ENCODE peak calls at places on chromosomes 2 and 18, in five cellular contexts. One of them, this sample, is unnamed.

GRCh38 chr2:37604716-37605115 is 66.7 kb downstream of the CDC42EP3 start:
- DNase-seq in EL: no peak
- DNase-seq in NCI-H1930: no peak
- DNase-seq in activated CD4-positive, alpha-beta T cell treated with anti-CD3 and anti-CD28 coated beads for 48 hours: no peak
- DNase-seq in cardiac muscle cell: no peak
- DNase-seq in this sample: peak; percentile 31

GRCh38 chr2:16553222-16553621 is 112.4 kb downstream of the CYRIA start:
- DNase-seq in EL: no peak
- DNase-seq in NCI-H1930: no peak
- DNase-seq in activated CD4-positive, alpha-beta T cell treated with anti-CD3 and anti-CD28 coated beads for 48 hours: peak; percentile 16
- DNase-seq in cardiac muscle cell: peak; percentile 63
- DNase-seq in this sample: peak; percentile 3

GRCh38 chr2:170339753-170340692 is 162.1 kb downstream of the MYO3B start:
- DNase-seq in EL: no peak
- DNase-seq in NCI-H1930: no peak
- DNase-seq in activated CD4-positive, alpha-beta T cell treated with anti-CD3 and anti-CD28 coated beads for 48 hours: no peak
- DNase-seq in cardiac muscle cell: no peak
- DNase-seq in this sample: no peak

GRCh38 chr2:133452561-133452960 is 115.7 kb downstream of the NCKAP5 start:
- DNase-seq in EL: no peak
- DNase-seq in NCI-H1930: no peak
- DNase-seq in activated CD4-positive, alpha-beta T cell treated with anti-CD3 and anti-CD28 coated beads for 48 hours: no peak
- DNase-seq in cardiac muscle cell: no peak
- DNase-seq in this sample: no peak

GRCh38 chr2:116142828-116143227 is 1671.7 kb upstream of the DDX18 start:
- DNase-seq in EL: no peak
- DNase-seq in NCI-H1930: no peak
- DNase-seq in activated CD4-positive, alpha-beta T cell treated with anti-CD3 and anti-CD28 coated beads for 48 hours: no peak
- DNase-seq in cardiac muscle cell: no peak
- DNase-seq in this sample: no peak

GRCh38 chr2:4256351-4256750 is 553.0 kb downstream of the DCDC2C start:
- DNase-seq in EL: no peak
- DNase-seq in NCI-H1930: no peak
- DNase-seq in activated CD4-positive, alpha-beta T cell treated with anti-CD3 and anti-CD28 coated beads for 48 hours: no peak
- DNase-seq in cardiac muscle cell: no peak
- DNase-seq in this sample: no peak

GRCh38 chr2:219570194-219570923 is 980 bp downstream of the OBSL1 start:
- DNase-seq in EL: peak; percentile 52
- DNase-seq in NCI-H1930: peak; percentile 28
- DNase-seq in activated CD4-positive, alpha-beta T cell treated with anti-CD3 and anti-CD28 coated beads for 48 hours: no peak
- DNase-seq in cardiac muscle cell: peak; percentile 47
- DNase-seq in this sample: peak; percentile 33

GRCh38 chr18:79869591-79870368 is 72.0 kb downstream of the KCNG2 start:
- DNase-seq in EL: no peak
- DNase-seq in NCI-H1930: no peak
- DNase-seq in activated CD4-positive, alpha-beta T cell treated with anti-CD3 and anti-CD28 coated beads for 48 hours: no peak
- DNase-seq in cardiac muscle cell: no peak
- DNase-seq in this sample: no peak

GRCh38 chr18:51337406-51337805 is 139.9 kb upstream of the MEX3C start:
- DNase-seq in EL: no peak
- DNase-seq in NCI-H1930: no peak
- DNase-seq in activated CD4-positive, alpha-beta T cell treated with anti-CD3 and anti-CD28 coated beads for 48 hours: no peak
- DNase-seq in cardiac muscle cell: no peak
- DNase-seq in this sample: no peak